ENCODE peak calls at places on chromosomes 5 and 9, in eight cellular contexts. S is left ventricle myocardium inferior, O is mucosa of descending colon, V is GDM1, Y is astrocyte of the spinal cord, X is HFFc6, D is KG1, E is ovary. C is an unnamed sample.

GRCh38 chr9:118446962-118447490 is 742.8 kb downstream of the TLR4 start:
- DNase-seq in S (no peak), O (no peak), V (no peak), Y (no peak), X (no peak), D (no peak), E (no peak), C (no peak)

GRCh38 chr9:79742145-79742820 is 170.5 kb downstream of the TLE4 start:
- DNase-seq in S (no peak), O (no peak), V (no peak), Y (peak; percentile 36), X (no peak), D (no peak), E (no peak), C (no peak)

GRCh38 chr9:137241490-137242328 is 622 bp downstream of the TUBB4B start:
- DNase-seq in S (peak; percentile 72), O (peak; percentile 85), V (no peak), Y (peak; percentile 33), X (peak; percentile 28), D (no peak), E (peak; percentile 77), C (no peak)

GRCh38 chr9:77725820-77726219 is 77.7 kb upstream of the GNA14 start:
- DNase-seq in S (no peak), O (no peak), V (no peak), Y (no peak), X (no peak), D (no peak), E (no peak), C (no peak)

GRCh38 chr9:36401179-36401740 is 1.2 kb upstream of the RNF38 start:
- DNase-seq in S (no peak), O (no peak), V (no peak), Y (peak; percentile 85), X (peak; percentile 42), D (no peak), E (no peak), C (peak; percentile 19)

GRCh38 chr9:93827545-93828330 is 127.4 kb downstream of the BARX1 start:
- DNase-seq in S (no peak), O (peak; percentile 52), V (no peak), Y (peak; percentile 47), X (peak; percentile 7), D (no peak), E (peak; percentile 42), C (no peak)

GRCh38 chr9:78601957-78602565 is 305.1 kb downstream of the PSAT1 start:
- DNase-seq in S (no peak), O (no peak), V (no peak), Y (peak; percentile 60), X (peak; percentile 59), D (peak; percentile 5), E (no peak), C (no peak)

GRCh38 chr5:180636016-180636402 is 13.4 kb downstream of the FLT4 start:
- DNase-seq in S (no peak), O (peak; percentile 13), V (no peak), Y (no peak), X (no peak), D (no peak), E (no peak), C (no peak)

GRCh38 chr9:100473271-100474081 is 527 bp downstream of the TMEFF1 start:
- DNase-seq in S (no peak), O (no peak), V (no peak), Y (no peak), X (peak; percentile 2), D (no peak), E (peak; percentile 48), C (no peak)

GRCh38 chr9:91896513-91897121 is 53.4 kb downstream of the ROR2 start:
- DNase-seq in S (peak; percentile 27), O (no peak), V (no peak), Y (peak; percentile 46), X (no peak), D (no peak), E (peak; percentile 78), C (no peak)

GRCh38 chr5:150109921-150110320 is 23.6 kb upstream of the CSF1R start:
- DNase-seq in S (no peak), O (no peak), V (no peak), Y (no peak), X (no peak), D (no peak), E (no peak), C (no peak)

GRCh38 chr9:118975736-118976135 is 393.5 kb downstream of the BRINP1 start:
- DNase-seq in S (no peak), O (no peak), V (no peak), Y (no peak), X (no peak), D (no peak), E (no peak), C (no peak)

GRCh38 chr5:157248771-157249475 is 17.0 kb upstream of the CYFIP2 start:
- DNase-seq in S (no peak), O (no peak), V (no peak), Y (no peak), X (no peak), D (no peak), E (no peak), C (no peak)

GRCh38 chr5:179254638-179255271 is 90.5 kb downstream of the ADAMTS2 start:
- DNase-seq in S (no peak), O (no peak), V (no peak), Y (no peak), X (no peak), D (no peak), E (no peak), C (no peak)

GRCh38 chr9:114288233-114289051 is 34.5 kb upstream of the ORM1 start:
- DNase-seq in S (peak; percentile 9), O (peak; percentile 28), V (no peak), Y (peak; percentile 52), X (peak; percentile 67), D (no peak), E (peak; percentile 35), C (no peak)

GRCh38 chr5:174386846-174387245 is 337.5 kb upstream of the MSX2 start:
- DNase-seq in S (no peak), O (no peak), V (no peak), Y (no peak), X (no peak), D (no peak), E (no peak), C (no peak)

GRCh38 chr9:530681-531080 is 310.8 kb upstream of the DMRT1 start:
- DNase-seq in S (peak; percentile 41), O (no peak), V (no peak), Y (peak; percentile 44), X (peak; percentile 19), D (no peak), E (no peak), C (no peak)

C was measured in GM12878.